ENCODE peak calls at places on chromosome 19, in nine cellular contexts. L is HCT116, W is GM12865, P is colonic mucosa, G is AG10803, O is brain microvascular endothelial cell, U is kidney epithelial cell, D is cardiac fibroblast, R is fibroblast of mammary gland. E is an unnamed sample.

GRCh38 chr19:2631213-2631821 is 71.2 kb downstream of the GNG7 start:
- DNase-seq in L (no peak), W (peak), P (no peak), G (peak), O (no peak), U (no peak), D (peak), R (peak), E (peak)

GRCh38 chr19:19404879-19405860 is at the start of gene GATAD2A:
- DNase-seq in L (peak), W (peak), P (peak), G (peak), O (peak), U (peak), D (peak), R (peak), E (peak)

GRCh38 chr19:3075605-3076431 is 13.5 kb upstream of the TLE5 start:
- DNase-seq in L (no peak), W (peak), P (peak), G (no peak), O (no peak), U (no peak), D (no peak), R (no peak), E (no peak)

GRCh38 chr19:39325778-39326680 is 5.4 kb upstream of the LRFN1 start:
- DNase-seq in L (peak), W (no peak), P (no peak), G (peak), O (peak), U (no peak), D (no peak), R (peak), E (no peak)

GRCh38 chr19:6501740-6502648 is at the start of gene TUBB4A:
- DNase-seq in L (no peak), W (peak), P (no peak), G (no peak), O (no peak), U (no peak), D (no peak), R (no peak), E (no peak)

GRCh38 chr19:39771751-39772150 is 6.9 kb upstream of the LEUTX start:
- DNase-seq in L (no peak), W (no peak), P (no peak), G (no peak), O (no peak), U (no peak), D (no peak), R (no peak), E (no peak)

GRCh38 chr19:48553676-48554384 is 1.9 kb downstream of the SULT2B1 start:
- DNase-seq in L (no peak), W (no peak), P (peak), G (peak), O (peak), U (no peak), D (peak), R (peak), E (no peak)

GRCh38 chr19:48596679-48597465 is 9.7 kb upstream of the SPACA4 start:
- DNase-seq in L (no peak), W (peak), P (no peak), G (no peak), O (no peak), U (no peak), D (no peak), R (no peak), E (peak)

GRCh38 chr19:51064534-51065220 is at the start of gene KLK13:
- DNase-seq in L (peak), W (no peak), P (no peak), G (no peak), O (no peak), U (no peak), D (peak), R (peak), E (no peak)

GRCh38 chr19:38031423-38031770 is 124.4 kb downstream of the SIPA1L3 start:
- DNase-seq in L (no peak), W (no peak), P (no peak), G (peak), O (peak), U (no peak), D (peak), R (peak), E (no peak)

GRCh38 chr19:47863514-47863936 is 4.5 kb downstream of the TPRX2 start:
- DNase-seq in L (peak), W (peak), P (peak), G (peak), O (peak), U (no peak), D (peak), R (peak), E (peak)

GRCh38 chr19:50332264-50333038 is 3.3 kb upstream of the KCNC3 start:
- DNase-seq in L (no peak), W (peak), P (no peak), G (no peak), O (no peak), U (no peak), D (no peak), R (no peak), E (no peak)

GRCh38 chr19:13796301-13797057 is 1.2 kb downstream of the ZSWIM4 start:
- DNase-seq in L (peak), W (peak), P (peak), G (peak), O (peak), U (peak), D (peak), R (peak), E (no peak)

GRCh38 chr19:38666662-38667448 is 19.4 kb downstream of the ACTN4 start:
- DNase-seq in L (no peak), W (peak), P (no peak), G (peak), O (peak), U (no peak), D (peak), R (peak), E (no peak)

GRCh38 chr19:57171551-57172081 is 4.3 kb upstream of the DUXA start:
- DNase-seq in L (no peak), W (no peak), P (peak), G (peak), O (peak), U (no peak), D (peak), R (peak), E (no peak)

GRCh38 chr19:50932018-50932689 is 20.7 kb downstream of the KLK5 start:
- DNase-seq in L (peak), W (no peak), P (no peak), G (no peak), O (no peak), U (peak), D (no peak), R (no peak), E (no peak)

GRCh38 chr19:1238373-1239303 is 833 bp upstream of the CBARP start:
- DNase-seq in L (no peak), W (no peak), P (no peak), G (no peak), O (no peak), U (no peak), D (no peak), R (no peak), E (no peak)
- H3K4me3 ChIP-seq in L (peak), W (no peak), P (no peak), G (peak), O (peak), U (peak), D (peak), R (peak), E (peak)

GRCh38 chr19:23311551-23311950 is 61.4 kb upstream of the ZNF724 start:
- DNase-seq in L (no peak), W (no peak), P (no peak), G (no peak), O (no peak), U (no peak), D (no peak), R (no peak), E (no peak)

GRCh38 chr19:23309926-23310325 is 59.7 kb upstream of the ZNF724 start:
- DNase-seq in L (no peak), W (no peak), P (no peak), G (no peak), O (no peak), U (no peak), D (no peak), R (no peak), E (no peak)

GRCh38 chr19:23310729-23311211 is 60.6 kb upstream of the ZNF724 start:
- DNase-seq in L (no peak), W (no peak), P (no peak), G (no peak), O (no peak), U (no peak), D (no peak), R (no peak), E (no peak)

GRCh38 chr19:23304238-23304637 is 54.0 kb upstream of the ZNF724 start:
- DNase-seq in L (no peak), W (no peak), P (no peak), G (no peak), O (no peak), U (no peak), D (no peak), R (no peak), E (no peak)

GRCh38 chr19:23305555-23305954 is 55.4 kb upstream of the ZNF724 start:
- DNase-seq in L (no peak), W (no peak), P (no peak), G (no peak), O (no peak), U (no peak), D (no peak), R (no peak), E (no peak)
- TF ChIP-seq CTCF in L (no peak), W (no peak), P (no peak), G (no peak), O (no peak), U (no peak), D (no peak), R (no peak), E (no peak)

GRCh38 chr19:45640849-45641273 is 1.7 kb upstream of the EML2 start:
- DNase-seq in L (peak), W (peak), P (peak), G (no peak), O (no peak), U (no peak), D (no peak), R (no peak), E (no peak)
- H3K4me3 ChIP-seq in L (peak), W (peak), P (no peak), G (no peak), O (peak), U (no peak), D (no peak), R (no peak), E (peak)

DNA sequence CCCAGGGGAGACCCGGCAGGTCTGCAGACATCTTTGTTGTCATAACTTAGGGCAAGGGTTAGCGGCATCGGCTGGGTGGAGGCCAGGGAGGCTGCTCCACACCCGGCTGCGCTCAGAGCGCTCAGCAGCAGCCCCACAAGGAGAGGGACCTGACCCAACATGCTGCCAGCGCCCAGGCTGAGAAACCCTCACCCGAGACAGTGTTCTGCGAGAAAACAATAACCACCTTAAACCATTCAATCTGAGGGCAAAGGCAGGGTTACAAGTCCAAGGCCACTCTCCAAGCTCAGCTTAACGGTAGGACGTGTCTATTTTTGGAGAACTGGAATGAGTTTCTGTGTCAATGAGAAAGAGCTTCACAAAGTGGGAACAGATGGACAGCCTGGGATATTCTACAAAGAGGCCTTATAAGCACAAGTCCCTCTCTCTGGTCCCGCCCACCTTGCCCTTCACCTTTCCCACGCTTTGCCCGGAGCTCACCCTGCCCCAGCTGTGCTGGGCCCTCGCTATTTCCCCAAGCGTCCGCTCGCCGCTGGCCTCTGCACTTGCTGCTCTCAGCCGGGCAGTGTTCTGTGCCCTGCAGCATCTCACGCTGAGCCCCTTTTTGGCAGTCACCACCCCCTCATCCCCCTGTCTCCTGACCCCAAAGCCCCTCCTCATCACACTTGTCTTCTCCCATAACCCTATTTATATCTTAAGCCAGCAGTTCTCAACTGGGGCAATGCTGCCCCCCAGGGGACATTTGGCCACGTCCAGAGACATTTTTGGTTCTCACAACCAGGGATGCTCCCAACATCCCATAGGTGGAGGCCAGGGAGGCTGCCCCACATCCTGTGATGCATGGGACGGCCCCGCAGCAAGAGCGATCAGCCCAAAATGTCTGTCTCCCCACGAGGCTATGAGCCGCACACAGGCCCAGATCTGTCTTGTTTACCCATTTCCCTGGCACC is 17.6 kb downstream of the PPP1R12C start:
- DNase-seq in L (no peak), W (no peak), P (no peak), G (no peak), O (peak), U (no peak), D (no peak), R (no peak), E (no peak)
- TF ChIP-seq CTCF in L (peak), W (no peak), P (no peak), G (peak), O (peak), U (peak), D (no peak), R (peak), E (peak)

GRCh38 chr19:30171795-30172642 is 200.2 kb upstream of the ZNF536 start:
- DNase-seq in L (no peak), W (no peak), P (no peak), G (no peak), O (no peak), U (no peak), D (no peak), R (no peak), E (no peak)
- H3K4me3 ChIP-seq in L (no peak), W (no peak), P (no peak), G (no peak), O (no peak), U (no peak), D (no peak), R (no peak), E (no peak)

GRCh38 chr19:7831452-7831851 is 1.4 kb downstream of the EVI5L start:
- DNase-seq in L (peak), W (no peak), P (no peak), G (peak), O (no peak), U (no peak), D (peak), R (peak), E (no peak)
- TF ChIP-seq CTCF in L (peak), W (peak), P (no peak), G (peak), O (peak), U (peak), D (peak), R (peak), E (peak)

GRCh38 chr19:34135033-34135370 is 37.3 kb upstream of the LSM14A start:
- DNase-seq in L (no peak), W (no peak), P (no peak), G (no peak), O (no peak), U (no peak), D (no peak), R (no peak), E (no peak)
- H3K4me3 ChIP-seq in L (peak), W (peak), P (peak), G (peak), O (peak), U (peak), D (peak), R (peak), E (peak)

GRCh38 chr19:10227215-10227971 is 3.7 kb downstream of the S1PR2 start:
- DNase-seq in L (no peak), W (no peak), P (no peak), G (no peak), O (no peak), U (no peak), D (peak), R (peak), E (no peak)
- TF ChIP-seq CTCF in L (no peak), W (no peak), P (no peak), G (peak), O (peak), U (no peak), D (no peak), R (no peak), E (peak)

GRCh38 chr19:7505682-7506384 is 10.1 kb upstream of the ZNF358 start:
- DNase-seq in L (no peak), W (peak), P (no peak), G (no peak), O (no peak), U (no peak), D (no peak), R (no peak), E (no peak)

GRCh38 chr19:7504684-7505083 is 11.2 kb upstream of the ZNF358 start:
- DNase-seq in L (no peak), W (no peak), P (no peak), G (no peak), O (no peak), U (no peak), D (no peak), R (no peak), E (no peak)

GRCh38 chr19:7505288-7505681 is 10.6 kb upstream of the ZNF358 start:
- DNase-seq in L (no peak), W (no peak), P (peak), G (no peak), O (no peak), U (no peak), D (no peak), R (no peak), E (no peak)

GRCh38 chr19:7507884-7508283 is 8.0 kb upstream of the ZNF358 start:
- DNase-seq in L (peak), W (peak), P (peak), G (peak), O (peak), U (no peak), D (peak), R (peak), E (no peak)

DNA sequence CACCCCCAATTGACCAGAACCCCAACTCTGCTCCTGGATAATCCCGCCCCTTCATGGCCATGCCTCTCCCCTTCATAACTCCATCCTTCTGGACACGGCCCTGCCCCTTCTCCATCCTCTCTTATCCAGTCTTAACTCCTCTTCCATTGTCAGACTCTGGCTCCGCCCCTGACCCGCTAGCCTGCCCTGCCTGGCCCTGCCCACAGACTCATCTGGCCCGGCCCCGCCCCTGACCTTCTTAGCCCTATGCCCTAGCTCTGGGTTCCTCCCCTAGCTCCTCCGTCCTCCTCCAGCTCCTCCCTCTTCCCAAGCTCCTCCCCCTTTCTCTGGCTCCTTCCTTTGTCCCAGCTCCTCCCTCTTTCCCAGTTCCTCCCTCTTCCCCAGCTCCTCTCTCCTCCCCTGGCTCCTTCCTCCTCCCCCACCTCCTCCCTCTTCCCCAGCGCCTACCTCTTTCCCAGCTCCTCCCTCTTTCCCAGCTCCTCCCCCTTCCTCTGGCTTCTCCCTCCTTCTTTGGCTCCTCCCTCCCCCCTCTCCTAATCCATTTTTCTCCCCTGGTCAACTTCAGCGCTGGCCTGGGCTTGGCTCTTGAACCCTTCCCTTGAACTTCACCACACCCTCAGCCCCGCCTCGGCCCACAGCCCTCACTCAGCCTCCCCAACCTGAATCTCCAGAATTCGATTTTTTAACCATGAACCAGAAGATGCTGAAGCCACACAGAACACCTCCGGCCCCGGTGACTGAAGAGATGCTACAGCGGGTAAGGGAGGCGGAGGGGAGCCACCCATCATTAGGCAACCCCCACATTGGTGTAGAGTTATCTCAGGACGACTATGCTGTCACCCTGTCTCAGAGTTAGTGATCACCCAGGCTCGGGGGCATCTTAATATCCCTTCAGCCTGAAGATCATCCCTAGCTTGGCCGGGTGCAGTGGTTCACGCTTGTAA is 9.2 kb upstream of the ZNF358 start:
- DNase-seq in L (peak), W (peak), P (peak), G (peak), O (peak), U (no peak), D (peak), R (peak), E (no peak)
- H3K4me3 ChIP-seq in L (peak), W (no peak), P (no peak), G (no peak), O (no peak), U (no peak), D (no peak), R (peak), E (no peak)

E was measured in GM12864.